ENCODE peak calls at places on chromosomes 16 and 17, in five cellular contexts. L, C, N, I and A are unnamed samples.
A peak's percentile ranks its signal among the peaks of the same experiment; 100 is the strongest.

GRCh38 chr17:15431201-15431600 is 36.2 kb downstream of the CDRT4 start:
- DNase-seq in L (no peak), I (no peak), C (no peak), N (no peak), A (no peak)

GRCh38 chr17:79676796-79677195 is 53.9 kb upstream of the ENPP7 start:
- DNase-seq in L (no peak), C (no peak), N (no peak), I (no peak), A (peak; percentile 58)

GRCh38 chr17:58510075-58510474 is 4.4 kb downstream of the MTMR4 start:
- DNase-seq in I (no peak), C (no peak), L (no peak), N (no peak), A (no peak)

GRCh38 chr17:66397486-66397885 is 95.1 kb downstream of the PRKCA start:
- DNase-seq in N (no peak), L (no peak), C (no peak), I (no peak), A (no peak)

GRCh38 chr17:59810894-59811153 is 81.9 kb downstream of the TUBD1 start:
- DNase-seq in C (no peak), L (no peak), N (no peak), I (no peak), A (no peak)

GRCh38 chr16:50185005-50185505 is 31.9 kb downstream of the TENT4B start:
- DNase-seq in C (no peak), L (no peak), I (no peak), N (no peak), A (no peak)

GRCh38 chr17:58338454-58338841 is 9.9 kb upstream of the TSPOAP1 start:
- DNase-seq in C (no peak), I (no peak), L (no peak), N (no peak), A (no peak)

GRCh38 chr17:7336240-7337175 is at the start of gene ACAP1:
- DNase-seq in I (no peak), C (no peak), N (no peak), L (no peak), A (no peak)

GRCh38 chr16:77472262-77472661 is 37.4 kb upstream of the ADAMTS18 start:
- DNase-seq in C (no peak), L (no peak), I (no peak), N (no peak), A (no peak)

GRCh38 chr17:17511971-17512858 is 16.0 kb upstream of the RASD1 start:
- DNase-seq in L (peak; percentile 67), C (no peak), I (no peak), N (peak; percentile 25), A (peak; percentile 50)

GRCh38 chr16:47461598-47462266 is 601 bp downstream of the PHKB start:
- DNase-seq in N (peak; percentile 27), I (peak; percentile 58), L (no peak), C (no peak), A (no peak)

GRCh38 chr17:29076087-29076486 is 33.1 kb downstream of the PIPOX start:
- DNase-seq in N (no peak), C (no peak), I (no peak), L (no peak), A (no peak)

GRCh38 chr17:74642556-74642955 is 19.0 kb upstream of the CD300E start:
- DNase-seq in C (no peak), I (no peak), N (no peak), L (no peak), A (no peak)

GRCh38 chr17:44536090-44536960 is 21.0 kb upstream of the FZD2 start:
- DNase-seq in N (no peak), L (peak; percentile 70), I (no peak), C (peak; percentile 21), A (no peak)

GRCh38 chr16:3025032-3026002 is 1.5 kb downstream of the THOC6 start:
- DNase-seq in L (no peak), N (no peak), C (no peak), I (no peak), A (no peak)

GRCh38 chr16:87233928-87234327 is 83.3 kb downstream of the C16orf95 start:
- DNase-seq in L (no peak), N (no peak), I (peak; percentile 37), C (no peak), A (no peak)

GRCh38 chr17:40462343-40463121 is 19.3 kb downstream of the IGFBP4 start:
- DNase-seq in N (no peak), L (peak; percentile 75), C (no peak), I (no peak), A (no peak)

GRCh38 chr17:69951058-69951457 is 124.0 kb upstream of the KCNJ16 start:
- DNase-seq in L (no peak), N (no peak), I (no peak), C (no peak), A (no peak)

GRCh38 chr16:82681592-82681991 is 54.8 kb downstream of the CDH13 start:
- DNase-seq in L (no peak), N (no peak), I (no peak), C (no peak), A (no peak)

GRCh38 chr17:27322690-27323508 is 29.0 kb downstream of the WSB1 start:
- DNase-seq in N (no peak), L (no peak), I (no peak), C (no peak), A (no peak)

GRCh38 chr17:81428945-81429344 is 33.7 kb downstream of the BAHCC1 start:
- DNase-seq in C (no peak), I (no peak), L (no peak), N (no peak), A (no peak)

GRCh38 chr17:81428521-81428920 is 33.3 kb downstream of the BAHCC1 start:
- DNase-seq in I (no peak), N (no peak), C (no peak), L (no peak), A (no peak)

GRCh38 chr17:81428121-81428515 is 32.9 kb downstream of the BAHCC1 start:
- DNase-seq in L (no peak), I (no peak), N (peak; percentile 57), C (no peak), A (no peak)

GRCh38 chr17:81426676-81427445 is 31.6 kb downstream of the BAHCC1 start:
- DNase-seq in N (no peak), I (no peak), C (no peak), L (no peak), A (no peak)

DNA sequence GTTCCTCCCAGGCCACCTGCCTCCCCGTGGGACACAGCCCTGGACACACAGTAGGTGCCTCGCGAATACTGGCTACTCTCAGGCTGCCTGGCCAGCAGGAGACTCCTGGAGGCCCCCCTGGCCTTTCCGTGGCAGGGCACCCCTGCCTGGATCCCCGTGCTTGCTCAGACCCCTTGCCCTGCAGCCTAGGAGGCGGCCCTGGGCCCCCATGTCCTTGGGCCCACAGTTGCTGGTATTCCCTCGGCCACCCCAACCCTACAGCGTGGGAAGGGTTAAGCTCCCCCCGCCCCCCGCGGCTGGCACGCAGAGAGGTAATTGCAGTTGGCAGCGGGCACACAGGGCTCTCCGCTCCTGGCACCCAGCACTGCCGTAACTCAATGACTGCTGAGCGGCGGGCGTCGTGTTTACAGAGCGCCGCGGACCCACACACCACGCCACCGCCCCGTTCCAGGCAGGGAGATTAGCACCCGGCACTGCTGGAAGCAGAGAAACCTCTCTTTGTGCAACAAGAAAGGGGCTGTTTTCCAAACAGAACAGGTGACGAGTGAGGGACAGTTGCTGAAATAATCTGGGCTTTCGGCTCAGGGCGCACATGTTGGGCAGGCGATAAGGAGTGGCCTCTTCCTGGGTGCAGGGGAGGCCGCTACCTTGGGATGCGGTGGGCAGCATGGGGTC is 32.3 kb downstream of the BAHCC1 start:
- DNase-seq in I (peak; percentile 58), C (peak; percentile 70), N (peak; percentile 92), L (no peak), A (peak; percentile 89)
- H3K4me1 ChIP-seq in I (peaks cover 44% of the 10 kb centered on the region), C (peaks cover 60% of the 10 kb centered on the region), N (peaks cover 70% of the 10 kb centered on the region), L (peaks cover 32% of the 10 kb centered on the region), A (no peaks in the 10 kb centered on the region)

GRCh38 chr16:66933776-66934137 is 445 bp downstream of the CIAO2B start:
- DNase-seq in N (no peak), L (no peak), I (no peak), C (no peak), A (no peak)
- H3K4me1 ChIP-seq in N (peaks cover 45% of the 10 kb centered on the region), L (peaks cover 14% of the 10 kb centered on the region), I (peaks cover 10% of the 10 kb centered on the region), C (peaks cover 57% of the 10 kb centered on the region), A (no peaks in the 10 kb centered on the region)

GRCh38 chr17:14302421-14303099 is 1.7 kb downstream of the HS3ST3B1 start:
- DNase-seq in N (peak; percentile 84), C (peak; percentile 89), I (peak; percentile 95), L (peak; percentile 91), A (peak; percentile 87)
- H3K4me1 ChIP-seq in N (peaks cover 60% of the 10 kb centered on the region), C (peaks cover 65% of the 10 kb centered on the region), I (peaks cover 44% of the 10 kb centered on the region), L (peaks cover 8% of the 10 kb centered on the region), A (no peaks in the 10 kb centered on the region)

GRCh38 chr16:15976225-15976812 is 26.9 kb downstream of the ABCC1 start:
- DNase-seq in L (no peak), N (no peak), I (no peak), C (no peak), A (no peak)
- H3K4me1 ChIP-seq in L (peaks cover 13% of the 10 kb centered on the region), N (peaks cover 6% of the 10 kb centered on the region), I (peaks cover 7% of the 10 kb centered on the region), C (peaks cover 48% of the 10 kb centered on the region), A (peaks cover 7% of the 10 kb centered on the region)

GRCh38 chr17:46121841-46122485 is 71.3 kb downstream of the KANSL1 start:
- DNase-seq in C (no peak), L (no peak), N (no peak), I (no peak), A (no peak)

GRCh38 chr17:46122486-46122871 is 70.8 kb downstream of the KANSL1 start:
- DNase-seq in N (no peak), L (no peak), C (no peak), I (no peak), A (no peak)

GRCh38 chr17:46124695-46125592 is 68.3 kb downstream of the KANSL1 start:
- DNase-seq in I (no peak), C (no peak), N (no peak), L (no peak), A (no peak)

GRCh38 chr17:46125831-46126230 is 67.4 kb downstream of the KANSL1 start:
- DNase-seq in L (no peak), C (no peak), N (no peak), I (no peak), A (no peak)

DNA sequence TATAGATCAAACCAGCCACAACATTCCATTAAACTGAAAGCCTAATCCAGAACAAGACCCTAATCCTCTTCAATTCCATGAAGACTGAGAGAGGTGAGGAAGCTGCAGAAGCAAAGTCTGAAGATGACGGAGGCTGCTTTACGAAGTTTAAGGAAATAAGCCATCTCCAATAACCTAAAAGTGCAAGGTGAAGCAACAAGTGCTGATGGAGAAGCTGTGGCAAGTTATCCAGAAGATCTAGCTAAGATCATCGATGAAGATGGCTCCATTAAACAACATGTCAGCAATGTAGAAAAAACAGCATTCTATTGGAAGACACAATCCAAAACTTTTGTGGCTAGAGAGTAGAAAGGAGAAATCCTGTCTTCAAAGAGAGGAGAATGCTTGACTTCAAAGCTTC is 69.6 kb downstream of the KANSL1 start:
- DNase-seq in N (no peak), C (no peak), L (no peak), I (no peak), A (no peak)
- H3K4me1 ChIP-seq in N (peaks cover 76% of the 10 kb centered on the region), C (peaks cover 96% of the 10 kb centered on the region), L (peaks cover 17% of the 10 kb centered on the region), I (peaks cover 29% of the 10 kb centered on the region), A (peaks cover 5% of the 10 kb centered on the region)

GRCh38 chr17:1803280-1803679 is 26.4 kb downstream of the SMYD4 start:
- DNase-seq in C (no peak), I (no peak), N (no peak), L (no peak), A (no peak)
- H3K4me1 ChIP-seq in C (peaks cover 14% of the 10 kb centered on the region), I (no peaks in the 10 kb centered on the region), N (no peaks in the 10 kb centered on the region), L (no peaks in the 10 kb centered on the region), A (no peaks in the 10 kb centered on the region)